ENCODE peak calls at places on chromosomes 4 and X, in ten cellular contexts. One of them, this sample, is unnamed.
A peak's percentile ranks its signal among the peaks of the same experiment; 100 is the strongest.

GRCh38 chr4:6126971-6127745 is 73.2 kb downstream of the JAKMIP1 start:
- DNase-seq in left colon: no peak
- DNase-seq in activated naive CD8-positive, alpha-beta T cell treated with anti-CD3 and anti-CD28 coated beads, Interleukin-2, amount 50 U/mL, for 24 hours: no peak
- DNase-seq in stimulated activated CD4-positive, alpha-beta T cell treated with anti-CD3 and anti-CD28 coated beads, Interleukin-4, amount 100 ng/mL, for 1 hour: no peak
- DNase-seq in mesenteric fat pad: no peak
- DNase-seq in psoas muscle: no peak
- DNase-seq in anterior cingulate cortex: no peak
- DNase-seq in occipital lobe: no peak
- DNase-seq in NCI-H1092: no peak
- DNase-seq in activated naive CD4-positive, alpha-beta T cell treated with anti-CD3 and anti-CD28 coated beads, Interleukin-2, amount 50 U/mL, for 16 hours: no peak
- DNase-seq in this sample: no peak

GRCh38 chrX:86066998-86067397 is 19.6 kb upstream of the CHM start:
- DNase-seq in left colon: no peak
- DNase-seq in activated naive CD8-positive, alpha-beta T cell treated with anti-CD3 and anti-CD28 coated beads, Interleukin-2, amount 50 U/mL, for 24 hours: no peak
- DNase-seq in stimulated activated CD4-positive, alpha-beta T cell treated with anti-CD3 and anti-CD28 coated beads, Interleukin-4, amount 100 ng/mL, for 1 hour: no peak
- DNase-seq in mesenteric fat pad: no peak
- DNase-seq in psoas muscle: no peak
- DNase-seq in anterior cingulate cortex: no peak
- DNase-seq in occipital lobe: no peak
- DNase-seq in NCI-H1092: no peak
- DNase-seq in activated naive CD4-positive, alpha-beta T cell treated with anti-CD3 and anti-CD28 coated beads, Interleukin-2, amount 50 U/mL, for 16 hours: no peak
- DNase-seq in this sample: no peak

GRCh38 chrX:10574663-10575062 is 45.7 kb downstream of the MID1 start:
- DNase-seq in left colon: no peak
- DNase-seq in activated naive CD8-positive, alpha-beta T cell treated with anti-CD3 and anti-CD28 coated beads, Interleukin-2, amount 50 U/mL, for 24 hours: no peak
- DNase-seq in stimulated activated CD4-positive, alpha-beta T cell treated with anti-CD3 and anti-CD28 coated beads, Interleukin-4, amount 100 ng/mL, for 1 hour: no peak
- DNase-seq in mesenteric fat pad: no peak
- DNase-seq in psoas muscle: no peak
- DNase-seq in anterior cingulate cortex: no peak
- DNase-seq in occipital lobe: no peak
- DNase-seq in NCI-H1092: no peak
- DNase-seq in activated naive CD4-positive, alpha-beta T cell treated with anti-CD3 and anti-CD28 coated beads, Interleukin-2, amount 50 U/mL, for 16 hours: no peak
- DNase-seq in this sample: no peak

GRCh38 chr4:40486534-40486933 is 143.1 kb downstream of the RBM47 start:
- DNase-seq in left colon: no peak
- DNase-seq in activated naive CD8-positive, alpha-beta T cell treated with anti-CD3 and anti-CD28 coated beads, Interleukin-2, amount 50 U/mL, for 24 hours: no peak
- DNase-seq in stimulated activated CD4-positive, alpha-beta T cell treated with anti-CD3 and anti-CD28 coated beads, Interleukin-4, amount 100 ng/mL, for 1 hour: no peak
- DNase-seq in mesenteric fat pad: no peak
- DNase-seq in psoas muscle: no peak
- DNase-seq in anterior cingulate cortex: no peak
- DNase-seq in occipital lobe: no peak
- DNase-seq in NCI-H1092: no peak
- DNase-seq in activated naive CD4-positive, alpha-beta T cell treated with anti-CD3 and anti-CD28 coated beads, Interleukin-2, amount 50 U/mL, for 16 hours: no peak
- DNase-seq in this sample: no peak

GRCh38 chr4:48979897-48980579 is 6.0 kb upstream of the CWH43 start:
- DNase-seq in left colon: no peak
- DNase-seq in activated naive CD8-positive, alpha-beta T cell treated with anti-CD3 and anti-CD28 coated beads, Interleukin-2, amount 50 U/mL, for 24 hours: no peak
- DNase-seq in stimulated activated CD4-positive, alpha-beta T cell treated with anti-CD3 and anti-CD28 coated beads, Interleukin-4, amount 100 ng/mL, for 1 hour: no peak
- DNase-seq in mesenteric fat pad: no peak
- DNase-seq in psoas muscle: no peak
- DNase-seq in anterior cingulate cortex: no peak
- DNase-seq in occipital lobe: no peak
- DNase-seq in NCI-H1092: no peak
- DNase-seq in activated naive CD4-positive, alpha-beta T cell treated with anti-CD3 and anti-CD28 coated beads, Interleukin-2, amount 50 U/mL, for 16 hours: no peak
- DNase-seq in this sample: no peak

GRCh38 chr4:81366786-81367185 is 104.9 kb downstream of the RASGEF1B start:
- DNase-seq in left colon: no peak
- DNase-seq in activated naive CD8-positive, alpha-beta T cell treated with anti-CD3 and anti-CD28 coated beads, Interleukin-2, amount 50 U/mL, for 24 hours: no peak
- DNase-seq in stimulated activated CD4-positive, alpha-beta T cell treated with anti-CD3 and anti-CD28 coated beads, Interleukin-4, amount 100 ng/mL, for 1 hour: no peak
- DNase-seq in mesenteric fat pad: no peak
- DNase-seq in psoas muscle: no peak
- DNase-seq in anterior cingulate cortex: no peak
- DNase-seq in occipital lobe: no peak
- DNase-seq in NCI-H1092: no peak
- DNase-seq in activated naive CD4-positive, alpha-beta T cell treated with anti-CD3 and anti-CD28 coated beads, Interleukin-2, amount 50 U/mL, for 16 hours: no peak
- DNase-seq in this sample: no peak

GRCh38 chrX:46561931-46562721 is 11.4 kb upstream of the CHST7 start:
- DNase-seq in left colon: no peak
- DNase-seq in activated naive CD8-positive, alpha-beta T cell treated with anti-CD3 and anti-CD28 coated beads, Interleukin-2, amount 50 U/mL, for 24 hours: no peak
- DNase-seq in stimulated activated CD4-positive, alpha-beta T cell treated with anti-CD3 and anti-CD28 coated beads, Interleukin-4, amount 100 ng/mL, for 1 hour: no peak
- DNase-seq in mesenteric fat pad: no peak
- DNase-seq in psoas muscle: no peak
- DNase-seq in anterior cingulate cortex: no peak
- DNase-seq in occipital lobe: no peak
- DNase-seq in NCI-H1092: no peak
- DNase-seq in activated naive CD4-positive, alpha-beta T cell treated with anti-CD3 and anti-CD28 coated beads, Interleukin-2, amount 50 U/mL, for 16 hours: no peak
- DNase-seq in this sample: no peak

GRCh38 chrX:69503835-69504625 is at the start of gene NALF2:
- DNase-seq in left colon: peak; percentile 63
- DNase-seq in activated naive CD8-positive, alpha-beta T cell treated with anti-CD3 and anti-CD28 coated beads, Interleukin-2, amount 50 U/mL, for 24 hours: peak; percentile 35
- DNase-seq in stimulated activated CD4-positive, alpha-beta T cell treated with anti-CD3 and anti-CD28 coated beads, Interleukin-4, amount 100 ng/mL, for 1 hour: peak; percentile 29
- DNase-seq in mesenteric fat pad: no peak
- DNase-seq in psoas muscle: peak; percentile 71
- DNase-seq in anterior cingulate cortex: peak; percentile 31
- DNase-seq in occipital lobe: peak; percentile 45
- DNase-seq in NCI-H1092: peak; percentile 57
- DNase-seq in activated naive CD4-positive, alpha-beta T cell treated with anti-CD3 and anti-CD28 coated beads, Interleukin-2, amount 50 U/mL, for 16 hours: peak; percentile 57
- DNase-seq in this sample: no peak

GRCh38 chrX:150899191-150899757 is 806 bp upstream of the CD99L2 start:
- DNase-seq in left colon: peak; percentile 59
- DNase-seq in activated naive CD8-positive, alpha-beta T cell treated with anti-CD3 and anti-CD28 coated beads, Interleukin-2, amount 50 U/mL, for 24 hours: peak; percentile 14
- DNase-seq in stimulated activated CD4-positive, alpha-beta T cell treated with anti-CD3 and anti-CD28 coated beads, Interleukin-4, amount 100 ng/mL, for 1 hour: peak; percentile 15
- DNase-seq in mesenteric fat pad: no peak
- DNase-seq in psoas muscle: peak; percentile 57
- DNase-seq in anterior cingulate cortex: peak; percentile 16
- DNase-seq in occipital lobe: peak; percentile 11
- DNase-seq in NCI-H1092: peak; percentile 41
- DNase-seq in activated naive CD4-positive, alpha-beta T cell treated with anti-CD3 and anti-CD28 coated beads, Interleukin-2, amount 50 U/mL, for 16 hours: peak; percentile 15
- DNase-seq in this sample: peak; percentile 58

GRCh38 chr4:8199594-8200301 is 658 bp downstream of the SH3TC1 start:
- DNase-seq in left colon: peak; percentile 64
- DNase-seq in activated naive CD8-positive, alpha-beta T cell treated with anti-CD3 and anti-CD28 coated beads, Interleukin-2, amount 50 U/mL, for 24 hours: peak; percentile 23
- DNase-seq in stimulated activated CD4-positive, alpha-beta T cell treated with anti-CD3 and anti-CD28 coated beads, Interleukin-4, amount 100 ng/mL, for 1 hour: peak; percentile 22
- DNase-seq in mesenteric fat pad: no peak
- DNase-seq in psoas muscle: no peak
- DNase-seq in anterior cingulate cortex: no peak
- DNase-seq in occipital lobe: no peak
- DNase-seq in NCI-H1092: no peak
- DNase-seq in activated naive CD4-positive, alpha-beta T cell treated with anti-CD3 and anti-CD28 coated beads, Interleukin-2, amount 50 U/mL, for 16 hours: peak; percentile 28
- DNase-seq in this sample: no peak

GRCh38 chrX:11427082-11428033 is 134.1 kb downstream of the AMELX start:
- DNase-seq in left colon: peak; percentile 46
- DNase-seq in activated naive CD8-positive, alpha-beta T cell treated with anti-CD3 and anti-CD28 coated beads, Interleukin-2, amount 50 U/mL, for 24 hours: no peak
- DNase-seq in stimulated activated CD4-positive, alpha-beta T cell treated with anti-CD3 and anti-CD28 coated beads, Interleukin-4, amount 100 ng/mL, for 1 hour: peak; percentile 1
- DNase-seq in mesenteric fat pad: no peak
- DNase-seq in psoas muscle: peak; percentile 79
- DNase-seq in anterior cingulate cortex: peak; percentile 3
- DNase-seq in occipital lobe: no peak
- DNase-seq in NCI-H1092: no peak
- DNase-seq in activated naive CD4-positive, alpha-beta T cell treated with anti-CD3 and anti-CD28 coated beads, Interleukin-2, amount 50 U/mL, for 16 hours: no peak
- DNase-seq in this sample: no peak

GRCh38 chr4:1842339-1842895 is 13.5 kb downstream of the LETM1 start:
- DNase-seq in left colon: no peak
- DNase-seq in activated naive CD8-positive, alpha-beta T cell treated with anti-CD3 and anti-CD28 coated beads, Interleukin-2, amount 50 U/mL, for 24 hours: no peak
- DNase-seq in stimulated activated CD4-positive, alpha-beta T cell treated with anti-CD3 and anti-CD28 coated beads, Interleukin-4, amount 100 ng/mL, for 1 hour: no peak
- DNase-seq in mesenteric fat pad: no peak
- DNase-seq in psoas muscle: no peak
- DNase-seq in anterior cingulate cortex: no peak
- DNase-seq in occipital lobe: no peak
- DNase-seq in NCI-H1092: no peak
- DNase-seq in activated naive CD4-positive, alpha-beta T cell treated with anti-CD3 and anti-CD28 coated beads, Interleukin-2, amount 50 U/mL, for 16 hours: no peak
- DNase-seq in this sample: no peak

GRCh38 chr4:47597696-47598095 is 112.6 kb downstream of the ATP10D start:
- DNase-seq in left colon: no peak
- DNase-seq in activated naive CD8-positive, alpha-beta T cell treated with anti-CD3 and anti-CD28 coated beads, Interleukin-2, amount 50 U/mL, for 24 hours: no peak
- DNase-seq in stimulated activated CD4-positive, alpha-beta T cell treated with anti-CD3 and anti-CD28 coated beads, Interleukin-4, amount 100 ng/mL, for 1 hour: no peak
- DNase-seq in mesenteric fat pad: no peak
- DNase-seq in psoas muscle: no peak
- DNase-seq in anterior cingulate cortex: no peak
- DNase-seq in occipital lobe: no peak
- DNase-seq in NCI-H1092: no peak
- DNase-seq in activated naive CD4-positive, alpha-beta T cell treated with anti-CD3 and anti-CD28 coated beads, Interleukin-2, amount 50 U/mL, for 16 hours: no peak
- DNase-seq in this sample: no peak

GRCh38 chrX:102712216-102712966 is at the start of gene GPRASP2:
- DNase-seq in left colon: peak; percentile 55
- DNase-seq in activated naive CD8-positive, alpha-beta T cell treated with anti-CD3 and anti-CD28 coated beads, Interleukin-2, amount 50 U/mL, for 24 hours: peak; percentile 14
- DNase-seq in stimulated activated CD4-positive, alpha-beta T cell treated with anti-CD3 and anti-CD28 coated beads, Interleukin-4, amount 100 ng/mL, for 1 hour: peak; percentile 14
- DNase-seq in mesenteric fat pad: no peak
- DNase-seq in psoas muscle: peak; percentile 72
- DNase-seq in anterior cingulate cortex: peak; percentile 49
- DNase-seq in occipital lobe: peak; percentile 19
- DNase-seq in NCI-H1092: peak; percentile 25
- DNase-seq in activated naive CD4-positive, alpha-beta T cell treated with anti-CD3 and anti-CD28 coated beads, Interleukin-2, amount 50 U/mL, for 16 hours: peak; percentile 20
- DNase-seq in this sample: no peak

GRCh38 chrX:149699761-149700160 is 12.1 kb upstream of the MAGEA11 start:
- DNase-seq in left colon: no peak
- DNase-seq in activated naive CD8-positive, alpha-beta T cell treated with anti-CD3 and anti-CD28 coated beads, Interleukin-2, amount 50 U/mL, for 24 hours: no peak
- DNase-seq in stimulated activated CD4-positive, alpha-beta T cell treated with anti-CD3 and anti-CD28 coated beads, Interleukin-4, amount 100 ng/mL, for 1 hour: no peak
- DNase-seq in mesenteric fat pad: no peak
- DNase-seq in psoas muscle: no peak
- DNase-seq in anterior cingulate cortex: no peak
- DNase-seq in occipital lobe: no peak
- DNase-seq in NCI-H1092: no peak
- DNase-seq in activated naive CD4-positive, alpha-beta T cell treated with anti-CD3 and anti-CD28 coated beads, Interleukin-2, amount 50 U/mL, for 16 hours: no peak
- DNase-seq in this sample: no peak

GRCh38 chr4:106268731-106269272 is 47.2 kb downstream of the TBCK start:
- DNase-seq in left colon: no peak
- DNase-seq in activated naive CD8-positive, alpha-beta T cell treated with anti-CD3 and anti-CD28 coated beads, Interleukin-2, amount 50 U/mL, for 24 hours: no peak
- DNase-seq in stimulated activated CD4-positive, alpha-beta T cell treated with anti-CD3 and anti-CD28 coated beads, Interleukin-4, amount 100 ng/mL, for 1 hour: no peak
- DNase-seq in mesenteric fat pad: no peak
- DNase-seq in psoas muscle: no peak
- DNase-seq in anterior cingulate cortex: no peak
- DNase-seq in occipital lobe: no peak
- DNase-seq in NCI-H1092: no peak
- DNase-seq in activated naive CD4-positive, alpha-beta T cell treated with anti-CD3 and anti-CD28 coated beads, Interleukin-2, amount 50 U/mL, for 16 hours: no peak
- DNase-seq in this sample: no peak

GRCh38 chrX:37779857-37780256 is at the start of gene CYBB:
- DNase-seq in left colon: no peak
- DNase-seq in activated naive CD8-positive, alpha-beta T cell treated with anti-CD3 and anti-CD28 coated beads, Interleukin-2, amount 50 U/mL, for 24 hours: no peak
- DNase-seq in stimulated activated CD4-positive, alpha-beta T cell treated with anti-CD3 and anti-CD28 coated beads, Interleukin-4, amount 100 ng/mL, for 1 hour: no peak
- DNase-seq in mesenteric fat pad: no peak
- DNase-seq in psoas muscle: no peak
- DNase-seq in anterior cingulate cortex: no peak
- DNase-seq in occipital lobe: no peak
- DNase-seq in NCI-H1092: no peak
- DNase-seq in activated naive CD4-positive, alpha-beta T cell treated with anti-CD3 and anti-CD28 coated beads, Interleukin-2, amount 50 U/mL, for 16 hours: no peak
- DNase-seq in this sample: no peak

GRCh38 chrX:47446431-47446830 is 36.6 kb downstream of the ZNF41 start:
- DNase-seq in left colon: no peak
- DNase-seq in activated naive CD8-positive, alpha-beta T cell treated with anti-CD3 and anti-CD28 coated beads, Interleukin-2, amount 50 U/mL, for 24 hours: no peak
- DNase-seq in stimulated activated CD4-positive, alpha-beta T cell treated with anti-CD3 and anti-CD28 coated beads, Interleukin-4, amount 100 ng/mL, for 1 hour: no peak
- DNase-seq in mesenteric fat pad: no peak
- DNase-seq in psoas muscle: no peak
- DNase-seq in anterior cingulate cortex: no peak
- DNase-seq in occipital lobe: no peak
- DNase-seq in NCI-H1092: no peak
- DNase-seq in activated naive CD4-positive, alpha-beta T cell treated with anti-CD3 and anti-CD28 coated beads, Interleukin-2, amount 50 U/mL, for 16 hours: no peak
- DNase-seq in this sample: no peak

GRCh38 chr4:72567821-72568620 is 1.0 kb downstream of the ADAMTS3 start:
- DNase-seq in left colon: peak; percentile 36
- DNase-seq in activated naive CD8-positive, alpha-beta T cell treated with anti-CD3 and anti-CD28 coated beads, Interleukin-2, amount 50 U/mL, for 24 hours: peak; percentile 3
- DNase-seq in stimulated activated CD4-positive, alpha-beta T cell treated with anti-CD3 and anti-CD28 coated beads, Interleukin-4, amount 100 ng/mL, for 1 hour: peak; percentile 5
- DNase-seq in mesenteric fat pad: no peak
- DNase-seq in psoas muscle: peak; percentile 72
- DNase-seq in anterior cingulate cortex: peak; percentile 48
- DNase-seq in occipital lobe: peak; percentile 14
- DNase-seq in NCI-H1092: no peak
- DNase-seq in activated naive CD4-positive, alpha-beta T cell treated with anti-CD3 and anti-CD28 coated beads, Interleukin-2, amount 50 U/mL, for 16 hours: no peak
- DNase-seq in this sample: peak; percentile 22

GRCh38 chrX:131830400-131831184 is 192.5 kb upstream of the STK26 start:
- DNase-seq in left colon: peak; percentile 75
- DNase-seq in activated naive CD8-positive, alpha-beta T cell treated with anti-CD3 and anti-CD28 coated beads, Interleukin-2, amount 50 U/mL, for 24 hours: peak; percentile 42
- DNase-seq in stimulated activated CD4-positive, alpha-beta T cell treated with anti-CD3 and anti-CD28 coated beads, Interleukin-4, amount 100 ng/mL, for 1 hour: peak; percentile 30
- DNase-seq in mesenteric fat pad: no peak
- DNase-seq in psoas muscle: peak; percentile 73
- DNase-seq in anterior cingulate cortex: peak; percentile 39
- DNase-seq in occipital lobe: peak; percentile 26
- DNase-seq in NCI-H1092: peak; percentile 92
- DNase-seq in activated naive CD4-positive, alpha-beta T cell treated with anti-CD3 and anti-CD28 coated beads, Interleukin-2, amount 50 U/mL, for 16 hours: peak; percentile 49
- DNase-seq in this sample: no peak

GRCh38 chr4:165738571-165738970 is 134.5 kb upstream of the TLL1 start:
- DNase-seq in left colon: no peak
- DNase-seq in activated naive CD8-positive, alpha-beta T cell treated with anti-CD3 and anti-CD28 coated beads, Interleukin-2, amount 50 U/mL, for 24 hours: no peak
- DNase-seq in stimulated activated CD4-positive, alpha-beta T cell treated with anti-CD3 and anti-CD28 coated beads, Interleukin-4, amount 100 ng/mL, for 1 hour: no peak
- DNase-seq in mesenteric fat pad: no peak
- DNase-seq in psoas muscle: no peak
- DNase-seq in anterior cingulate cortex: no peak
- DNase-seq in occipital lobe: no peak
- DNase-seq in NCI-H1092: no peak
- DNase-seq in activated naive CD4-positive, alpha-beta T cell treated with anti-CD3 and anti-CD28 coated beads, Interleukin-2, amount 50 U/mL, for 16 hours: no peak
- DNase-seq in this sample: no peak

GRCh38 chr4:122346036-122346435 is 32.8 kb upstream of the ADAD1 start:
- DNase-seq in left colon: no peak
- DNase-seq in activated naive CD8-positive, alpha-beta T cell treated with anti-CD3 and anti-CD28 coated beads, Interleukin-2, amount 50 U/mL, for 24 hours: no peak
- DNase-seq in stimulated activated CD4-positive, alpha-beta T cell treated with anti-CD3 and anti-CD28 coated beads, Interleukin-4, amount 100 ng/mL, for 1 hour: no peak
- DNase-seq in mesenteric fat pad: no peak
- DNase-seq in psoas muscle: no peak
- DNase-seq in anterior cingulate cortex: no peak
- DNase-seq in occipital lobe: no peak
- DNase-seq in NCI-H1092: no peak
- DNase-seq in activated naive CD4-positive, alpha-beta T cell treated with anti-CD3 and anti-CD28 coated beads, Interleukin-2, amount 50 U/mL, for 16 hours: no peak
- DNase-seq in this sample: no peak

GRCh38 chr4:13859423-13859822 is 231.9 kb upstream of the BOD1L1 start:
- DNase-seq in left colon: no peak
- DNase-seq in activated naive CD8-positive, alpha-beta T cell treated with anti-CD3 and anti-CD28 coated beads, Interleukin-2, amount 50 U/mL, for 24 hours: no peak
- DNase-seq in stimulated activated CD4-positive, alpha-beta T cell treated with anti-CD3 and anti-CD28 coated beads, Interleukin-4, amount 100 ng/mL, for 1 hour: no peak
- DNase-seq in mesenteric fat pad: no peak
- DNase-seq in psoas muscle: no peak
- DNase-seq in anterior cingulate cortex: no peak
- DNase-seq in occipital lobe: no peak
- DNase-seq in NCI-H1092: no peak
- DNase-seq in activated naive CD4-positive, alpha-beta T cell treated with anti-CD3 and anti-CD28 coated beads, Interleukin-2, amount 50 U/mL, for 16 hours: no peak
- DNase-seq in this sample: no peak

GRCh38 chr4:86279247-86279960 is 80.4 kb downstream of the MAPK10 start:
- DNase-seq in left colon: no peak
- DNase-seq in activated naive CD8-positive, alpha-beta T cell treated with anti-CD3 and anti-CD28 coated beads, Interleukin-2, amount 50 U/mL, for 24 hours: no peak
- DNase-seq in stimulated activated CD4-positive, alpha-beta T cell treated with anti-CD3 and anti-CD28 coated beads, Interleukin-4, amount 100 ng/mL, for 1 hour: no peak
- DNase-seq in mesenteric fat pad: no peak
- DNase-seq in psoas muscle: no peak
- DNase-seq in anterior cingulate cortex: no peak
- DNase-seq in occipital lobe: no peak
- DNase-seq in NCI-H1092: no peak
- DNase-seq in activated naive CD4-positive, alpha-beta T cell treated with anti-CD3 and anti-CD28 coated beads, Interleukin-2, amount 50 U/mL, for 16 hours: no peak
- DNase-seq in this sample: no peak

GRCh38 chr4:181308476-181309170 is 934.6 kb upstream of the TENM3 start:
- DNase-seq in left colon: no peak
- DNase-seq in activated naive CD8-positive, alpha-beta T cell treated with anti-CD3 and anti-CD28 coated beads, Interleukin-2, amount 50 U/mL, for 24 hours: no peak
- DNase-seq in stimulated activated CD4-positive, alpha-beta T cell treated with anti-CD3 and anti-CD28 coated beads, Interleukin-4, amount 100 ng/mL, for 1 hour: no peak
- DNase-seq in mesenteric fat pad: no peak
- DNase-seq in psoas muscle: no peak
- DNase-seq in anterior cingulate cortex: no peak
- DNase-seq in occipital lobe: no peak
- DNase-seq in NCI-H1092: peak; percentile 79
- DNase-seq in activated naive CD4-positive, alpha-beta T cell treated with anti-CD3 and anti-CD28 coated beads, Interleukin-2, amount 50 U/mL, for 16 hours: no peak
- DNase-seq in this sample: no peak

GRCh38 chrX:27680726-27681125 is 90.6 kb downstream of the DCAF8L2 start:
- DNase-seq in left colon: no peak
- DNase-seq in activated naive CD8-positive, alpha-beta T cell treated with anti-CD3 and anti-CD28 coated beads, Interleukin-2, amount 50 U/mL, for 24 hours: no peak
- DNase-seq in stimulated activated CD4-positive, alpha-beta T cell treated with anti-CD3 and anti-CD28 coated beads, Interleukin-4, amount 100 ng/mL, for 1 hour: no peak
- DNase-seq in mesenteric fat pad: no peak
- DNase-seq in psoas muscle: no peak
- DNase-seq in anterior cingulate cortex: no peak
- DNase-seq in occipital lobe: no peak
- DNase-seq in NCI-H1092: no peak
- DNase-seq in activated naive CD4-positive, alpha-beta T cell treated with anti-CD3 and anti-CD28 coated beads, Interleukin-2, amount 50 U/mL, for 16 hours: no peak
- DNase-seq in this sample: no peak

GRCh38 chrX:15530318-15530717 is 29.7 kb downstream of the BMX start:
- DNase-seq in left colon: no peak
- DNase-seq in activated naive CD8-positive, alpha-beta T cell treated with anti-CD3 and anti-CD28 coated beads, Interleukin-2, amount 50 U/mL, for 24 hours: no peak
- DNase-seq in stimulated activated CD4-positive, alpha-beta T cell treated with anti-CD3 and anti-CD28 coated beads, Interleukin-4, amount 100 ng/mL, for 1 hour: no peak
- DNase-seq in mesenteric fat pad: no peak
- DNase-seq in psoas muscle: no peak
- DNase-seq in anterior cingulate cortex: no peak
- DNase-seq in occipital lobe: no peak
- DNase-seq in NCI-H1092: no peak
- DNase-seq in activated naive CD4-positive, alpha-beta T cell treated with anti-CD3 and anti-CD28 coated beads, Interleukin-2, amount 50 U/mL, for 16 hours: no peak
- DNase-seq in this sample: no peak

GRCh38 chr4:133129237-133129636 is 19.9 kb upstream of the PCDH10 start:
- DNase-seq in left colon: no peak
- DNase-seq in activated naive CD8-positive, alpha-beta T cell treated with anti-CD3 and anti-CD28 coated beads, Interleukin-2, amount 50 U/mL, for 24 hours: no peak
- DNase-seq in stimulated activated CD4-positive, alpha-beta T cell treated with anti-CD3 and anti-CD28 coated beads, Interleukin-4, amount 100 ng/mL, for 1 hour: no peak
- DNase-seq in mesenteric fat pad: no peak
- DNase-seq in psoas muscle: no peak
- DNase-seq in anterior cingulate cortex: no peak
- DNase-seq in occipital lobe: no peak
- DNase-seq in NCI-H1092: no peak
- DNase-seq in activated naive CD4-positive, alpha-beta T cell treated with anti-CD3 and anti-CD28 coated beads, Interleukin-2, amount 50 U/mL, for 16 hours: no peak
- DNase-seq in this sample: no peak